ENCODE peak calls at places on chromosomes 13 and 19, in nine cellular contexts. Q is GM20000; B is stimulated activated CD4-positive, alpha-beta T cell treated with anti-CD3 and anti-CD28 coated beads, Interleukin-12 subunit alpha, Interleukin-12 subunit beta, amount 100 ng/mL, for 4 hours; T is amniotic epithelial cell; Y is iris pigment epithelial cell; J is hypothalamus; I is SK-N-DZ; H is ascending aorta; F is prostate gland. W is an unnamed sample.

GRCh38 chr19:18058208-18059009 is 28.3 kb downstream of the IL12RB1 start:
- DNase-seq in Q (peak; percentile 90), B (peak; percentile 78), T (peak; percentile 54), Y (peak; percentile 66), J (peak; percentile 75), I (peak; percentile 67), H (peak; percentile 85), F (peak; percentile 70), W (peak; percentile 92)

GRCh38 chr19:3387645-3388589 is 21.5 kb downstream of the NFIC start:
- DNase-seq in Q (no peak), B (no peak), T (no peak), Y (no peak), J (peak; percentile 86), I (no peak), H (peak; percentile 92), F (peak; percentile 91), W (peak; percentile 94)

GRCh38 chr13:36549126-36549702 is 116.9 kb downstream of the CCNA1 start:
- DNase-seq in Q (no peak), B (no peak), T (no peak), Y (no peak), J (no peak), I (no peak), H (no peak), F (no peak), W (no peak)

GRCh38 chr13:46667687-46668281 is 114.8 kb downstream of the LRCH1 start:
- DNase-seq in Q (peak; percentile 35), B (no peak), T (no peak), Y (peak; percentile 45), J (no peak), I (no peak), H (no peak), F (no peak), W (no peak)

GRCh38 chr19:4297901-4298771 is 4.1 kb downstream of the TMIGD2 start:
- DNase-seq in Q (no peak), B (no peak), T (no peak), Y (peak; percentile 13), J (no peak), I (peak; percentile 36), H (no peak), F (no peak), W (no peak)

GRCh38 chr19:19588546-19588945 is 29.9 kb downstream of the PBX4 start:
- DNase-seq in Q (no peak), B (no peak), T (no peak), Y (no peak), J (no peak), I (no peak), H (no peak), F (no peak), W (no peak)

GRCh38 chr19:43751466-43752220 is 3.1 kb downstream of the SMG9 start:
- DNase-seq in Q (no peak), B (no peak), T (no peak), Y (peak; percentile 70), J (no peak), I (no peak), H (no peak), F (no peak), W (no peak)

GRCh38 chr13:114073881-114074551 is 58.4 kb downstream of the RASA3 start:
- DNase-seq in Q (no peak), B (no peak), T (no peak), Y (no peak), J (no peak), I (no peak), H (peak; percentile 49), F (no peak), W (peak; percentile 52)

GRCh38 chr13:27839809-27840467 is 47.7 kb downstream of the GSX1 start:
- DNase-seq in Q (no peak), B (no peak), T (no peak), Y (no peak), J (no peak), I (no peak), H (no peak), F (no peak), W (no peak)

GRCh38 chr19:11581740-11582139 is 4.3 kb upstream of the ACP5 start:
- DNase-seq in Q (peak; percentile 85), B (peak; percentile 42), T (peak; percentile 36), Y (peak; percentile 61), J (no peak), I (no peak), H (no peak), F (no peak), W (no peak)

GRCh38 chr19:435707-436412 is 25.0 kb downstream of the SHC2 start:
- DNase-seq in Q (no peak), B (no peak), T (no peak), Y (no peak), J (no peak), I (no peak), H (no peak), F (no peak), W (no peak)

GRCh38 chr13:106917673-106918652 is 350.0 kb upstream of the ARGLU1 start:
- DNase-seq in Q (peak; percentile 86), B (peak; percentile 67), T (peak; percentile 56), Y (peak; percentile 70), J (peak; percentile 74), I (peak; percentile 37), H (peak; percentile 88), F (peak; percentile 59), W (peak; percentile 89)

GRCh38 chr13:83153833-83154232 is 728.4 kb downstream of the SLITRK1 start:
- DNase-seq in Q (no peak), B (no peak), T (no peak), Y (peak; percentile 24), J (no peak), I (no peak), H (no peak), F (no peak), W (no peak)

GRCh38 chr19:21835810-21836444 is at the start of gene ZNF43:
- DNase-seq in Q (peak; percentile 81), B (peak; percentile 89), T (peak; percentile 94), Y (peak; percentile 96), J (peak; percentile 86), I (peak; percentile 96), H (peak; percentile 98), F (peak; percentile 97), W (peak; percentile 99)

GRCh38 chr13:113229791-113230190 is 20.4 kb downstream of the CUL4A start:
- DNase-seq in Q (no peak), B (no peak), T (no peak), Y (no peak), J (no peak), I (no peak), H (no peak), F (no peak), W (no peak)

GRCh38 chr13:52862358-52863206 is 14.1 kb upstream of the PCDH8 start:
- DNase-seq in Q (no peak), B (no peak), T (no peak), Y (no peak), J (no peak), I (no peak), H (no peak), F (no peak), W (no peak)

GRCh38 chr19:610071-610800 is 20.6 kb downstream of the HCN2 start:
- DNase-seq in Q (no peak), B (peak; percentile 16), T (peak; percentile 17), Y (peak; percentile 33), J (no peak), I (no peak), H (no peak), F (no peak), W (no peak)

GRCh38 chr19:42024622-42025111 is 30.6 kb upstream of the ATP1A3 start:
- DNase-seq in Q (no peak), B (no peak), T (peak; percentile 27), Y (no peak), J (no peak), I (no peak), H (no peak), F (no peak), W (no peak)

GRCh38 chr13:28493740-28494536 is 990 bp downstream of the FLT1 start:
- DNase-seq in Q (peak; percentile 59), B (peak; percentile 6), T (no peak), Y (peak; percentile 31), J (no peak), I (no peak), H (no peak), F (no peak), W (peak; percentile 73)

GRCh38 chr13:23789576-23790346 is 99.4 kb downstream of the MIPEP start:
- DNase-seq in Q (no peak), B (no peak), T (peak; percentile 29), Y (no peak), J (no peak), I (no peak), H (no peak), F (peak; percentile 78), W (no peak)

GRCh38 chr19:54938906-54939305 is 8.4 kb downstream of the NLRP7 start:
- DNase-seq in Q (no peak), B (no peak), T (no peak), Y (no peak), J (no peak), I (no peak), H (no peak), F (no peak), W (no peak)

GRCh38 chr13:105814219-105814901 is 721.1 kb downstream of the EFNB2 start:
- DNase-seq in Q (no peak), B (no peak), T (peak; percentile 30), Y (no peak), J (no peak), I (no peak), H (no peak), F (no peak), W (no peak)

GRCh38 chr19:55579766-55580621 is 654 bp downstream of the ZNF579 start:
- DNase-seq in Q (peak; percentile 73), B (no peak), T (no peak), Y (peak; percentile 42), J (no peak), I (no peak), H (no peak), F (no peak), W (no peak)

GRCh38 chr19:45079911-45080469 is 930 bp downstream of the GEMIN7 start:
- DNase-seq in Q (no peak), B (no peak), T (no peak), Y (no peak), J (no peak), I (no peak), H (no peak), F (no peak), W (no peak)

GRCh38 chr19:5238700-5239099 is 101.9 kb downstream of the PTPRS start:
- DNase-seq in Q (no peak), B (no peak), T (no peak), Y (no peak), J (no peak), I (no peak), H (no peak), F (no peak), W (no peak)

GRCh38 chr13:34176636-34177035 is 358.7 kb downstream of the RFC3 start:
- DNase-seq in Q (no peak), B (no peak), T (no peak), Y (no peak), J (no peak), I (no peak), H (no peak), F (no peak), W (no peak)